ENCODE peak calls at places on chromosomes 6 and 20, in eight cellular contexts. T is GM12878; B is EL; W is ecto neural progenitor cell; A is activated CD4-positive, CD25-positive, alpha-beta regulatory T cell; E is ELR; X is AG04450; P is lung microvascular endothelial cell. M is an unnamed sample.
A peak's percentile ranks its signal among the peaks of the same experiment; 100 is the strongest.

GRCh38 chr6:33126101-33126714 is 50.4 kb downstream of the HLA-DPB1 start:
- DNase-seq in X (no peak), W (peak; percentile 71), T (no peak), P (peak; percentile 60), E (peak; percentile 69), B (peak; percentile 48), A (peak; percentile 16), M (peak; percentile 20)

GRCh38 chr6:16762265-16762546 is 946 bp upstream of the ATXN1 start:
- DNase-seq in T (no peak), A (no peak), P (no peak), W (no peak), B (peak; percentile 58), X (no peak), E (peak; percentile 73), M (peak; percentile 41)

GRCh38 chr20:50587291-50587961 is 77.2 kb downstream of the PTPN1 start:
- DNase-seq in P (no peak), W (no peak), X (no peak), A (no peak), E (peak; percentile 36), T (no peak), B (no peak), M (no peak)

GRCh38 chr20:38338849-38339520 is 7.3 kb upstream of the LBP start:
- DNase-seq in W (no peak), P (peak; percentile 31), T (no peak), B (peak; percentile 14), X (no peak), A (no peak), E (peak; percentile 49), M (peak; percentile 17)

GRCh38 chr6:73234732-73235131 is 9.4 kb upstream of the KHDC1L start:
- DNase-seq in E (peak; percentile 92), T (no peak), A (no peak), W (no peak), X (peak; percentile 30), P (peak; percentile 2), B (peak; percentile 87), M (peak; percentile 73)

GRCh38 chr6:157984686-157985225 is 3.1 kb downstream of the SYNJ2 start:
- DNase-seq in P (peak; percentile 20), E (no peak), W (no peak), T (no peak), X (no peak), B (no peak), A (no peak), M (no peak)

GRCh38 chr6:9334979-9335378 is 899.6 kb upstream of the SLC35B3 start:
- DNase-seq in A (no peak), X (no peak), T (no peak), W (no peak), E (no peak), B (peak; percentile 3), P (no peak), M (peak; percentile 4)

GRCh38 chr6:97765480-97765879 is 482.5 kb upstream of the MMS22L start:
- DNase-seq in B (peak; percentile 10), E (peak; percentile 29), T (no peak), W (no peak), P (no peak), A (no peak), X (no peak), M (no peak)

GRCh38 chr20:58237318-58238182 is 9.1 kb upstream of the ANKRD60 start:
- DNase-seq in W (no peak), T (no peak), X (no peak), E (peak; percentile 87), P (peak; percentile 49), B (peak; percentile 64), A (no peak), M (peak; percentile 73)

GRCh38 chr6:72987305-72987704 is 238.0 kb downstream of the KHDC1L start:
- DNase-seq in W (no peak), E (no peak), A (no peak), B (no peak), X (no peak), T (no peak), P (no peak), M (no peak)

GRCh38 chr6:141848029-141848890 is 284.5 kb upstream of the GJE1 start:
- DNase-seq in P (no peak), W (no peak), E (peak; percentile 67), B (peak; percentile 59), X (no peak), A (peak; percentile 2), T (no peak), M (no peak)

GRCh38 chr6:13294499-13295069 is 33.8 kb downstream of the TBC1D7 start:
- DNase-seq in W (no peak), X (no peak), E (no peak), A (no peak), T (no peak), B (no peak), P (peak; percentile 29), M (no peak)

GRCh38 chr6:151958332-151958731 is 150.8 kb downstream of the ESR1 start:
- DNase-seq in E (peak; percentile 85), X (no peak), B (peak; percentile 80), W (no peak), A (no peak), P (no peak), T (no peak), M (peak; percentile 63)

GRCh38 chr6:46044876-46045617 is 29.4 kb upstream of the CLIC5 start:
- DNase-seq in B (peak; percentile 83), T (no peak), X (no peak), W (no peak), E (peak; percentile 87), A (no peak), P (peak; percentile 89), M (peak; percentile 70)

GRCh38 chr6:86856937-86857563 is 80.3 kb upstream of the HTR1E start:
- DNase-seq in T (no peak), E (peak; percentile 54), P (peak; percentile 49), W (no peak), X (no peak), A (no peak), B (peak; percentile 35), M (peak; percentile 20)

GRCh38 chr6:35451354-35452185 is 568 bp upstream of the FANCE start:
- DNase-seq in W (no peak), P (no peak), X (no peak), A (no peak), B (no peak), T (no peak), E (peak; percentile 25), M (no peak)

GRCh38 chr6:26623339-26623859 is 26.6 kb downstream of the ABT1 start:
- DNase-seq in P (no peak), E (no peak), T (no peak), B (no peak), A (no peak), X (no peak), W (no peak), M (no peak)

GRCh38 chr20:16806886-16807285 is 58.7 kb downstream of the OTOR start:
- DNase-seq in W (no peak), B (no peak), A (no peak), E (no peak), X (no peak), T (no peak), P (no peak), M (no peak)

GRCh38 chr6:9039258-9039657 is 603.9 kb upstream of the SLC35B3 start:
- DNase-seq in W (no peak), E (no peak), B (no peak), T (no peak), A (no peak), P (no peak), X (no peak), M (no peak)

GRCh38 chr6:168877821-168878282 is 375.8 kb downstream of the THBS2 start:
- DNase-seq in A (no peak), B (peak; percentile 3), W (no peak), E (no peak), P (no peak), T (no peak), X (no peak), M (no peak)

GRCh38 chr20:20887593-20888272 is 175.3 kb upstream of the RALGAPA2 start:
- DNase-seq in B (no peak), T (no peak), X (no peak), E (no peak), A (no peak), P (no peak), W (peak; percentile 71), M (no peak)

GRCh38 chr20:1005452-1006027 is 3.4 kb upstream of the RSPO4 start:
- DNase-seq in P (peak; percentile 29), E (peak; percentile 26), X (no peak), A (no peak), B (peak; percentile 15), W (peak; percentile 64), T (peak; percentile 2), M (peak; percentile 12)

GRCh38 chr6:140897804-140898573 is 1234.7 kb upstream of the GJE1 start:
- DNase-seq in B (no peak), T (no peak), P (no peak), X (no peak), W (no peak), E (no peak), A (no peak), M (no peak)

GRCh38 chr6:23611776-23612381 is 514.1 kb upstream of the NRSN1 start:
- DNase-seq in E (no peak), T (no peak), B (peak; percentile 3), X (no peak), A (no peak), P (no peak), W (no peak), M (no peak)

GRCh38 chr20:43937586-43937985 is 22.9 kb downstream of the TOX2 start:
- DNase-seq in B (no peak), X (no peak), W (no peak), P (no peak), A (no peak), E (no peak), T (no peak), M (no peak)

GRCh38 chr6:129312865-129313264 is 397.1 kb downstream of the ARHGAP18 start:
- DNase-seq in B (peak; percentile 74), W (no peak), A (no peak), E (peak; percentile 67), P (peak; percentile 3), X (no peak), T (no peak), M (peak; percentile 73)

GRCh38 chr20:3847419-3847940 is 846 bp downstream of the MAVS start:
- DNase-seq in T (no peak), W (no peak), P (no peak), A (no peak), E (no peak), X (no peak), B (no peak), M (peak; percentile 9)

GRCh38 chr6:31776563-31776960 is 566 bp downstream of the VWA7 start:
- DNase-seq in A (no peak), E (peak; percentile 28), B (no peak), X (no peak), P (no peak), W (no peak), T (no peak), M (no peak)

GRCh38 chr6:131936156-131936555 is 15.0 kb downstream of the CCN2 start:
- DNase-seq in X (no peak), B (no peak), E (no peak), T (no peak), P (no peak), A (no peak), W (no peak), M (no peak)

M was measured in HFFc6.